ENCODE peak calls at places on chromosomes 16 and 17, in nine cellular contexts. V is sigmoid colon, H is tibial nerve, E is transverse colon, L is A549, G is GM12878, W is esophagus muscularis mucosa, I is ovary, B is stomach. O is an unnamed sample.

GRCh38 chr17:3959921-3960601 is 4.2 kb downstream of the ATP2A3 start:
- DNase-seq in H (no peak), I (no peak), W (no peak), B (no peak), L (no peak), V (no peak), G (no peak), E (no peak), O (no peak)

GRCh38 chr16:68229431-68230175 is 6.3 kb downstream of the ESRP2 start:
- DNase-seq in V (peak; percentile 70), W (no peak), I (peak; percentile 58), B (peak; percentile 52), L (peak; percentile 58), H (peak; percentile 57), E (no peak), G (no peak), O (no peak)

GRCh38 chr16:8655184-8655717 is 19.2 kb upstream of the ABAT start:
- DNase-seq in B (peak; percentile 40), W (no peak), G (peak; percentile 31), L (no peak), I (no peak), V (no peak), H (no peak), E (peak; percentile 52), O (no peak)

GRCh38 chr16:69417537-69418199 is 6.8 kb upstream of the CYB5B start:
- DNase-seq in G (no peak), H (no peak), L (peak; percentile 78), V (no peak), E (no peak), I (no peak), B (no peak), W (no peak), O (no peak)

GRCh38 chr16:88309174-88309904 is 73.4 kb upstream of the ZNF469 start:
- DNase-seq in H (no peak), I (no peak), B (no peak), E (no peak), G (no peak), L (no peak), V (no peak), W (no peak), O (no peak)

GRCh38 chr17:50270430-50271172 is 3.7 kb upstream of the TMEM92 start:
- DNase-seq in V (peak; percentile 84), H (peak; percentile 64), I (peak; percentile 73), L (no peak), W (no peak), G (no peak), E (peak; percentile 19), B (peak; percentile 27), O (peak; percentile 75)

GRCh38 chr17:39737761-39738567 is at the start of gene GRB7:
- DNase-seq in B (peak; percentile 94), G (no peak), L (peak; percentile 98), H (no peak), I (no peak), E (peak; percentile 89), W (no peak), V (no peak), O (peak; percentile 86)

GRCh38 chr16:2520784-2521577 is 810 bp downstream of the AMDHD2 start:
- DNase-seq in L (no peak), B (peak; percentile 50), W (no peak), H (no peak), G (no peak), V (peak; percentile 74), E (peak; percentile 59), I (no peak), O (peak; percentile 61)

DNA sequence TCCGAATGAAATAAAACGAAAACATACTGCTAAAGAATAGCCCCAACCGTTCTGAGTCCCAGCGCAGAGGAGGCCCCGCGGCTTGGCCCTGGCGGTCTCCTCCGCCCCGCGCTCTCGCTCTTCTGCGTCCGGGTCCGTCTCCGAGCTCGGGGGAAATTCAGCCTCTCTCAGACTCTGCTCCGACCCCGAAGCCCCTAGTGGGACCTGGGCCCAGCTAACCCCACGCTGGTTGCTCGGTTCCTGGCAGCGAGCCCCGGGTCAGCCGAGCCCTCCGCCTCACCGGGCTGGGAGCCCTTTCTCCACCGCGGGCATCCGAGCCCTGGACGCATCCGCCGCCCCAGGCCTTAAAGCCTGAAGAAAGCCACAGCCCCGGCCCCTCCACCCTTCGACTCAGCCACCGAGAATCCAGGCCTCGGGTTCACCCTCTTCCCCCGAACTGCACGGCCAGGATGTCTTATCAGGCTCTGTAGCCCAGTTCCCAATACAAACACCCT is 1.2 kb downstream of the TBX2 start:
- DNase-seq in W (no peak), L (no peak), V (peak; percentile 58), I (no peak), G (no peak), E (no peak), H (no peak), B (no peak), O (no peak)
- H3K27ac ChIP-seq in W (peak overlapping the region; percentile 91), L (peak overlapping the region; percentile 89), V (peak overlapping the region; percentile 7), I (peak overlapping the region; percentile 58), G (no peak overlapping the region), E (peak overlapping the region; percentile 64), H (peak overlapping the region; percentile 66), B (peak overlapping the region; percentile 63), O (peak overlapping the region; percentile 90)

GRCh38 chr16:71917900-71918299 is 22.6 kb downstream of the IST1 start:
- DNase-seq in L (no peak), H (no peak), G (no peak), B (no peak), E (no peak), W (no peak), I (no peak), V (no peak), O (no peak)

GRCh38 chr16:71916397-71916920 is 21.1 kb downstream of the IST1 start:
- DNase-seq in G (no peak), L (no peak), H (no peak), E (no peak), B (no peak), V (no peak), I (peak; percentile 13), W (no peak), O (no peak)

GRCh38 chr16:71920658-71921057 is 25.3 kb downstream of the IST1 start:
- DNase-seq in I (no peak), E (no peak), B (no peak), W (no peak), H (no peak), G (no peak), L (no peak), V (no peak), O (no peak)

GRCh38 chr16:71915350-71915749 is 20.0 kb downstream of the IST1 start:
- DNase-seq in V (no peak), L (no peak), W (no peak), H (no peak), E (no peak), G (no peak), I (no peak), B (no peak), O (no peak)

DNA sequence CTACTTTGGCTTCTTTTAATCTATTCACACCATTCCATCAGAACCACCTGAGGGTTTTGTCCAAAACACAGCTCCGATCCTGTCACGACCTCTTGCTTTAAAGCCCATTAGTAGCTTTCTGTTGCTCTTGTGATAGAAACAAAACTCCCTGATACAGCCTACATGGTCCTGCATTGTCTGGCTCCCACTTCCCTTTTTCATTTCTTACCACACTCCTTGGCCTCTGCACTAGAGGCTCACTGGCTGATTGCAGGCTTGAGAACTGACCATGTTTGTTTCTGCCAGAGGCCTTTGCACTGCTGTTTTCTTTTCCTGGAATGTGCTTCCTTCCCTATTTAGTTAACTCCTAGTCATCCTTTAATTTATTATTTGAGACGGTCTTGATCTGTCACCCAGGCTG is 23.7 kb downstream of the IST1 start:
- DNase-seq in I (no peak), H (no peak), E (peak; percentile 22), W (no peak), B (no peak), V (no peak), G (no peak), L (no peak), O (no peak)
- TF ChIP-seq EP300 in I (no peak), H (no peak), E (no peak), W (no peak), B (no peak), V (no peak), G (peak; percentile 48), L (no peak), O (no peak)

GRCh38 chr17:2074919-2075318 is 20.0 kb downstream of the HIC1 start:
- DNase-seq in E (no peak), G (no peak), I (no peak), B (no peak), L (no peak), H (no peak), V (no peak), W (no peak), O (peak; percentile 58)

GRCh38 chr17:2071421-2072281 is 16.7 kb downstream of the HIC1 start:
- DNase-seq in L (no peak), V (peak; percentile 87), E (peak; percentile 40), B (no peak), W (peak; percentile 92), G (no peak), I (peak; percentile 64), H (no peak), O (no peak)

GRCh38 chr17:2077040-2077439 is 22.1 kb downstream of the HIC1 start:
- DNase-seq in L (no peak), V (no peak), W (no peak), I (no peak), H (no peak), B (no peak), G (no peak), E (no peak), O (no peak)

GRCh38 chr17:2075336-2076056 is 20.6 kb downstream of the HIC1 start:
- DNase-seq in I (peak; percentile 74), H (no peak), G (no peak), V (peak; percentile 77), W (no peak), B (no peak), L (no peak), E (no peak), O (no peak)

DNA sequence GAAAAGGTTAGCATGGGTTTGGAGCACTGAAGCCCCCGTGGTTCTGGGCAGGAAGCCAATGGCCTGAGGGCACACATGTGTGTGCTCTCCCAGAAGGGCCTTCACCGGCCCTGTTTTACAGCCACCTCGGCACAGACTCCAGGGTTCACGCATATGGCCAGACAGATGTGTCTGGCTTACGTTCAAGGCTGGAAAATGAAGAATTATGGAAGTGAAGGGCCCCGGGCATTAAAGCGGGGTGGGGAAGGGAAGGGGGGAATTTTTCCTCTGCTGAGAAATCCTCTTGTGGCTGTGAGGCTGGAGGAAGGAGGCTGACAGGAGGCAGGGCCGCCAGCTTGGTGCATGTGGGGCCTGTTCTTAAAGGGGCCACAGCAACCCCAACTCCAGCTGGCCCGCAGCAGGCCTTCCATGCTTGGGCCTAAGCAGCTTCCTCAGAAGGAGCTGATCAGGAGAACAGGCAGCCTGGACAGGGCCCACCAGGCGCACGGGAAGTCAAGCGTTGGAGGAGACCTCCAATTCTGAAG is 21.6 kb downstream of the HIC1 start:
- DNase-seq in I (peak; percentile 50), B (no peak), V (no peak), W (peak; percentile 91), E (no peak), H (no peak), G (no peak), L (no peak), O (no peak)
- H3K27ac ChIP-seq in I (peak overlapping the region; percentile 9), B (peak overlapping the region; percentile 61), V (peak overlapping the region; percentile 51), W (peak overlapping the region; percentile 67), E (peak overlapping the region; percentile 45), H (peak overlapping the region; percentile 31), G (peak overlapping the region; percentile 23), L (no peak overlapping the region), O (peak overlapping the region; percentile 70)

GRCh38 chr17:74182041-74182783 is 21.3 kb upstream of the RPL38 start:
- DNase-seq in E (no peak), I (no peak), G (no peak), L (no peak), H (no peak), B (no peak), W (no peak), V (no peak), O (no peak)

GRCh38 chr17:74190154-74190553 is 13.3 kb upstream of the RPL38 start:
- DNase-seq in W (no peak), V (no peak), L (peak; percentile 89), B (no peak), H (no peak), I (no peak), E (no peak), G (no peak), O (no peak)

GRCh38 chr17:74186498-74186897 is 17.0 kb upstream of the RPL38 start:
- DNase-seq in I (no peak), H (no peak), W (no peak), V (no peak), L (no peak), G (no peak), E (no peak), B (no peak), O (no peak)

GRCh38 chr17:74183411-74183810 is 20.1 kb upstream of the RPL38 start:
- DNase-seq in G (no peak), L (no peak), I (no peak), V (no peak), B (no peak), H (no peak), E (no peak), W (no peak), O (no peak)

GRCh38 chr17:74185786-74186185 is 17.7 kb upstream of the RPL38 start:
- DNase-seq in V (no peak), L (no peak), E (no peak), B (no peak), W (no peak), H (no peak), G (no peak), I (no peak), O (no peak)
- TF ChIP-seq EP300 in V (no peak), L (no peak), E (no peak), B (no peak), W (no peak), H (no peak), G (no peak), I (no peak), O (no peak)